ENCODE peak calls at places on chromosome 22, in four cellular contexts. U is HepG2, X is K562, S is GM12878. G is an unnamed sample.

GRCh38 chr22:49767355-49768062 is 60.2 kb downstream of the BRD1 start:
- DNase-seq in U (peak; percentile 58), X (peak; percentile 55), S (peak; percentile 50), G (peak; percentile 66)

GRCh38 chr22:22322792-22323191 is 78.2 kb downstream of the VPREB1 start:
- DNase-seq in U (no peak), X (no peak), S (no peak), G (no peak)

GRCh38 chr22:38406617-38407016 is 48.4 kb downstream of the KCNJ4 start:
- DNase-seq in U (no peak), X (no peak), S (no peak), G (no peak)

GRCh38 chr22:42208362-42208761 is 62.1 kb downstream of the TCF20 start:
- DNase-seq in U (no peak), X (no peak), S (no peak), G (no peak)

GRCh38 chr22:22770280-22770871 is 117.2 kb upstream of the IGLL5 start:
- DNase-seq in U (peak; percentile 30), X (peak; percentile 96), S (no peak), G (peak; percentile 84)

GRCh38 chr22:42905702-42906183 is 48.7 kb upstream of the ARFGAP3 start:
- DNase-seq in U (no peak), X (no peak), S (no peak), G (no peak)

GRCh38 chr22:38219644-38220043 is 17.9 kb downstream of the MAFF start:
- DNase-seq in U (no peak), X (no peak), S (no peak), G (no peak)

GRCh38 chr22:18044548-18045271 is 20.3 kb upstream of the MICAL3 start:
- DNase-seq in U (peak; percentile 94), X (no peak), S (no peak), G (no peak)

GRCh38 chr22:26474687-26475086 is 8.9 kb downstream of the HPS4 start:
- DNase-seq in U (no peak), X (no peak), S (no peak), G (no peak)

GRCh38 chr22:46652930-46653331 is 32.7 kb downstream of the GRAMD4 start:
- DNase-seq in U (peak; percentile 62), X (no peak), S (no peak), G (no peak)

GRCh38 chr22:47064016-47064415 is 301.6 kb downstream of the TBC1D22A start:
- DNase-seq in U (no peak), X (no peak), S (no peak), G (no peak)

GRCh38 chr22:37827056-37827455 is 3.9 kb downstream of the GALR3 start:
- DNase-seq in U (no peak), X (no peak), S (no peak), G (no peak)

GRCh38 chr22:33354928-33355327 is 296.7 kb upstream of the SYN3 start:
- DNase-seq in U (no peak), X (no peak), S (no peak), G (no peak)

GRCh38 chr22:50059185-50059880 is 1.2 kb upstream of the TTLL8 start:
- DNase-seq in U (peak; percentile 24), X (peak; percentile 24), S (no peak), G (peak; percentile 59)

GRCh38 chr22:17271711-17272451 is 52.6 kb upstream of the ADA2 start:
- DNase-seq in U (no peak), X (no peak), S (no peak), G (no peak)

GRCh38 chr22:39194098-39194497 is 41.6 kb upstream of the CBX7 start:
- DNase-seq in U (no peak), X (no peak), S (no peak), G (no peak)

GRCh38 chr22:37109242-37109917 is at the start of gene TMPRSS6:
- DNase-seq in U (peak; percentile 70), X (no peak), S (no peak), G (no peak)

GRCh38 chr22:50104149-50104548 is 14.3 kb downstream of the MOV10L1 start:
- DNase-seq in U (no peak), X (peak; percentile 59), S (no peak), G (no peak)

GRCh38 chr22:49486225-49486624 is 341.4 kb downstream of the BRD1 start:
- DNase-seq in U (no peak), X (no peak), S (no peak), G (no peak)

GRCh38 chr22:37549704-37550059 is 10.6 kb upstream of the CDC42EP1 start:
- DNase-seq in U (no peak), X (no peak), S (no peak), G (no peak)

GRCh38 chr22:49763138-49763537 is 64.5 kb downstream of the BRD1 start:
- DNase-seq in U (no peak), X (no peak), S (no peak), G (no peak)

GRCh38 chr22:21623402-21623970 is 6.3 kb downstream of the YDJC start:
- DNase-seq in U (no peak), X (no peak), S (no peak), G (no peak)

GRCh38 chr22:49372111-49372529 is 455.6 kb downstream of the BRD1 start:
- DNase-seq in U (no peak), X (no peak), S (no peak), G (peak; percentile 4)

GRCh38 chr22:45889539-45890350 is 87.2 kb downstream of the WNT7B start:
- DNase-seq in U (no peak), X (no peak), S (no peak), G (peak; percentile 13)

GRCh38 chr22:36860821-36861659 is at the start of gene NCF4:
- DNase-seq in U (no peak), X (no peak), S (peak; percentile 94), G (no peak)

GRCh38 chr22:22720201-22720723 is 75.8 kb downstream of the GGTLC2 start:
- DNase-seq in U (peak; percentile 32), X (peak; percentile 93), S (peak; percentile 57), G (peak; percentile 75)

GRCh38 chr22:40213478-40213877 is 35.8 kb downstream of the TNRC6B start:
- DNase-seq in U (no peak), X (no peak), S (no peak), G (no peak)

GRCh38 chr22:40021401-40022000 is 26.7 kb downstream of the FAM83F start:
- DNase-seq in U (no peak), X (no peak), S (no peak), G (no peak)

GRCh38 chr22:41479671-41480396 is 10.9 kb downstream of the ACO2 start:
- DNase-seq in U (no peak), X (no peak), S (no peak), G (peak; percentile 15)

GRCh38 chr22:47165338-47165931 is 403.0 kb downstream of the TBC1D22A start:
- DNase-seq in U (no peak), X (no peak), S (no peak), G (peak; percentile 8)

GRCh38 chr22:26448334-26448733 is 19.3 kb downstream of the ASPHD2 start:
- DNase-seq in U (no peak), X (no peak), S (no peak), G (no peak)

GRCh38 chr22:36021649-36022048 is 7.0 kb downstream of the RBFOX2 start:
- DNase-seq in U (no peak), X (no peak), S (no peak), G (no peak)

GRCh38 chr22:37566329-37566837 is 6.1 kb downstream of the CDC42EP1 start:
- DNase-seq in U (no peak), X (no peak), S (no peak), G (no peak)

GRCh38 chr22:42962295-42963230 is 52.4 kb downstream of the PACSIN2 start:
- DNase-seq in U (no peak), X (peak; percentile 51), S (no peak), G (no peak)

DNA sequence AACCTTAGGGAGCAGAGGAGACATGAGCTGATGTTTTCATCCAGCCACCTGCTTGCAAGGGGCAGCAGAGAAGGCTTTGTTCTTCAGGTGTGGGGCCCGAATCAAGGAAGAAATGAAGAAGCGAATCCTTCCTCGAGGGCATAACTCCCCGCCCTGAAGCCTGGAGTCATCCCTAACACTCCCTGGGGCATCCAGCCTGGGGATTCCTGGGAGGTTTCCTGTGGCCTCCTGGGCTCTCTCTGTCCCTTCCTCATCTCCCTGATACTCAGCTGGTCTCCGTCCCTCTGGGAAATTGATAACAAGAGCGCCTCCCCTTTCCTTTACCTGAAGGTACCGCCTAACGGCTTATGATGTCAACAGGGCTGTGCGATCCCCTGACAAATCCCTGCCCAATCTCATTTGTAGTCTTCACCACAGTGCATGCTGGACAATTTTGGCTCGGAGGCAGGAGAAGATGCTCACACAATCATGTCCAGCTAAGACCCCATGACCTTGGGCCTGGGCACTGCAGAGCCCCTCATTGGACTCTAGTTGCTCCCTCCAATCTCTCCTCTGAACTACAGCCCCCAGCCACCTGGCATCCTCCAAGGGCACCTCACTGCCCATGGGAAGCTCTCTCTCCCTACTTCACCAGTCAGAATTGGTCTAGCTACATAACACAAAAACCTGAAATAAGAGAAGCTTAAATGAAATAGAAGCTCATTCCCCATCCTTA is 80.6 kb upstream of the RTL6 start:
- DNase-seq in U (no peak), X (no peak), S (no peak), G (no peak)
- TF ChIP-seq CREM in U (no peak), X (no peak), S (no peak), G (no peak)

GRCh38 chr22:27784099-27784446 is 17.5 kb downstream of the MN1 start:
- DNase-seq in U (no peak), X (no peak), S (no peak), G (no peak)
- TF ChIP-seq CREM in U (no peak), X (no peak), S (no peak), G (no peak)

DNA sequence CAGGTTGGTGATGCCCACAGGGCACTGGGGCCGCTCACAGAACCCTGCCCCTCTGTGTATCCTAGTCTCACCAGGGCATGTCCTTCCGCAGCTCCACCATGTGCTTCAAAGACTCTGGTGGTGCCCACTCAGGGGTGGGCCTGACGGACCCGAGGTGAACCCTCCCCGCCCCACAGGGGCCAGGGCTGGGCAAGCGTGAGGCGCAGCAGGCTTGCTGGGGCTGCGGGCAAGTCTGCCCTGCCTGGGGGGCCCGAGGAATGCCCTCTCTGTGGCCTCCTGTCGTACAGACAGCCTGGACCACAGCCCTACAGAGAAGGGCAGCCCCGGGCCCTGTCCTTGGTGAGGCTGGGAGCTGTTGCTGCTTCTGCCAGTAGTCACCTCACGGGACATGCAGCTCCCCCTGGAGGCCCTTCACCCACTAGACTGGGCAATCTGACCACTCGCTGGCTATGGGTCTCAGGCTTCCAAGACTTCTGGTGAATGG is 40.2 kb downstream of the TBX1 start:
- DNase-seq in U (peak; percentile 34), X (peak; percentile 60), S (no peak), G (peak; percentile 58)
- TF ChIP-seq CREM in U (no peak), X (no peak), S (no peak), G (no peak)

GRCh38 chr22:31135706-31136105 is 4.6 kb downstream of the PLA2G3 start:
- DNase-seq in U (no peak), X (no peak), S (no peak), G (no peak)
- TF ChIP-seq CREM in U (no peak), X (no peak), S (no peak), G (no peak)

GRCh38 chr22:29727248-29727551 is 7.4 kb downstream of the CABP7 start:
- DNase-seq in U (peak; percentile 33), X (peak; percentile 71), S (no peak), G (peak; percentile 76)
- TF ChIP-seq CREM in U (no peak), X (peak; percentile 50), S (no peak), G (no peak)

G was measured in WTC11.